ENCODE peak calls at places on chromosomes 11 and 22, in four cellular contexts. C is GM12878, W is GM12891, X is HepG2. P is an unnamed sample.

GRCh38 chr22:26709617-26710390 is 52.4 kb downstream of the MIAT start:
- DNase-seq in C (no peak), W (no peak), X (no peak), P (no peak)

GRCh38 chr11:103928040-103928555 is 108.3 kb upstream of the DDI1 start:
- DNase-seq in C (no peak), W (no peak), X (no peak), P (no peak)

GRCh38 chr11:85114786-85115185 is 512.4 kb downstream of the DLG2 start:
- DNase-seq in C (no peak), W (no peak), X (no peak), P (no peak)

GRCh38 chr11:101049123-101049522 is 80.5 kb downstream of the PGR start:
- DNase-seq in C (no peak), W (no peak), X (no peak), P (no peak)

GRCh38 chr11:47163198-47163597 is 13.5 kb downstream of the ARFGAP2 start:
- DNase-seq in C (no peak), W (no peak), X (no peak), P (no peak)

GRCh38 chr11:110435780-110436717 is 6.3 kb downstream of the FDX1 start:
- DNase-seq in C (no peak), W (no peak), X (no peak), P (no peak)

GRCh38 chr22:42475122-42475521 is 42.9 kb upstream of the NFAM1 start:
- DNase-seq in C (no peak), W (no peak), X (no peak), P (no peak)

GRCh38 chr11:34439521-34440258 is 956 bp downstream of the CAT start:
- DNase-seq in C (no peak), W (no peak), X (peak), P (no peak)

GRCh38 chr11:706439-706956 is 467 bp downstream of the EPS8L2 start:
- DNase-seq in C (no peak), W (no peak), X (no peak), P (no peak)

GRCh38 chr11:11036185-11037161 is 178.6 kb upstream of the ZBED5 start:
- DNase-seq in C (no peak), W (peak), X (peak), P (peak)

GRCh38 chr11:119204066-119204465 is 2.1 kb upstream of the CBL start:
- DNase-seq in C (no peak), W (no peak), X (no peak), P (no peak)

GRCh38 chr22:46250783-46251125 is 661 bp upstream of the CDPF1 start:
- DNase-seq in C (no peak), W (peak), X (no peak), P (no peak)

GRCh38 chr22:40348025-40348658 is 1.8 kb downstream of the ADSL start:
- DNase-seq in C (no peak), W (peak), X (peak), P (peak)

GRCh38 chr22:42321908-42322561 is 51.6 kb upstream of the TCF20 start:
- DNase-seq in C (no peak), W (no peak), X (no peak), P (no peak)

GRCh38 chr11:121741954-121742361 is 289.2 kb upstream of the SORL1-AS1 start:
- DNase-seq in C (no peak), W (no peak), X (no peak), P (no peak)

GRCh38 chr11:79262221-79262620 is 178.6 kb downstream of the TENM4 start:
- DNase-seq in C (no peak), W (no peak), X (no peak), P (no peak)

GRCh38 chr11:134527382-134528243 is 115.6 kb upstream of the B3GAT1 start:
- DNase-seq in C (no peak), W (no peak), X (no peak), P (no peak)

GRCh38 chr11:78605296-78605695 is 30.6 kb upstream of the NARS2 start:
- DNase-seq in C (no peak), W (no peak), X (no peak), P (no peak)

GRCh38 chr11:124920870-124921609 is 2.0 kb downstream of the HEPN1 start:
- DNase-seq in C (no peak), W (no peak), X (no peak), P (no peak)

GRCh38 chr11:113994077-113994954 is 19.4 kb downstream of the HTR3A start:
- DNase-seq in C (no peak), W (peak), X (no peak), P (no peak)

GRCh38 chr11:10298342-10298741 is 4.3 kb upstream of the SBF2 start:
- DNase-seq in C (peak), W (no peak), X (peak), P (peak)

GRCh38 chr11:68056317-68057285 is 17.8 kb downstream of the TCIRG1 start:
- DNase-seq in C (no peak), W (no peak), X (peak), P (no peak)

GRCh38 chr11:47415949-47416472 is 7.6 kb downstream of the SLC39A13 start:
- DNase-seq in C (no peak), W (no peak), X (no peak), P (no peak)

GRCh38 chr11:113667801-113668200 is 38.3 kb downstream of the TMPRSS5 start:
- DNase-seq in C (no peak), W (no peak), X (no peak), P (no peak)

GRCh38 chr11:112292785-112293407 is 32.2 kb upstream of the PLET1 start:
- DNase-seq in C (no peak), W (no peak), X (no peak), P (no peak)

GRCh38 chr11:118398797-118399564 is 2.4 kb upstream of the ATP5MG start:
- DNase-seq in C (no peak), W (no peak), X (no peak), P (no peak)

GRCh38 chr22:46528121-46528610 is 9.3 kb downstream of the CELSR1 start:
- DNase-seq in C (no peak), W (no peak), X (peak), P (no peak)

GRCh38 chr11:61552108-61552635 is 28.7 kb downstream of the SYT7 start:
- DNase-seq in C (no peak), W (no peak), X (no peak), P (no peak)

GRCh38 chr11:75786101-75786736 is 17.6 kb downstream of the DGAT2 start:
- DNase-seq in C (no peak), W (no peak), X (peak), P (no peak)

GRCh38 chr11:88340366-88340930 is 2.9 kb upstream of the CTSC start:
- DNase-seq in C (no peak), W (no peak), X (no peak), P (no peak)

GRCh38 chr11:65660038-65660437 is 2.7 kb downstream of the RELA start:
- DNase-seq in C (no peak), W (no peak), X (no peak), P (peak)

GRCh38 chr11:65661599-65662246 is 993 bp downstream of the RELA start:
- DNase-seq in C (no peak), W (no peak), X (no peak), P (no peak)

GRCh38 chr11:65662247-65662801 is 392 bp downstream of the RELA start:
- DNase-seq in C (no peak), W (no peak), X (no peak), P (no peak)

GRCh38 chr11:65662802-65663633 is at the start of gene RELA:
- DNase-seq in C (no peak), W (peak), X (peak), P (peak)

DNA sequence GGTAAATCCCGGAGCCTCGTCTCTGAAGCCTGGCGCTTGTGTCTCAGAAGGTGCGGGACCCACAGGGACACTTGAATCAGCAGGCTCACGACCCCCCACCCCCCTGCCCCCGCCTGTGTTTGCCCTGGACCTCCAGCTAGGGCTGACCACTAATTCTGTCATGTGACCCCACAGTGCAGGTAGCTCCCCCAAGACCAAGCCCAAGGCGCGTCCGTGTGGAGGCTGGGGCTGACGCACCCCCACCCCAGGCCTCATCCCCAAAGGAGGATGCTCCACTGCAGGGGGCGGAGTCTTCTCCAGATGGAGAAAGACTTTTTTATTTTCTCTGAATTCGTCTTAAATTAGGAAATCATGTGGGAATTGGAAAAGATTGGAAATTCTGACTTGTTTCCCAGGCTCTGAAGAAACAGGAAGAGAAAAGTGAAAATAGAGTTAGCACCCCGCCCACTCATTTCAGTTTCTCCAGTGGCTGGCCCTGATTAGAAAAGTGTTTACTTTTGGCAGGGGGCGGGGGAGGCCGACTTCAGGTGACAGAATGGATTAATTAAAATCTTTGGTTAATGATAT is 1.0 kb upstream of the RELA start:
- DNase-seq in C (no peak), W (no peak), X (no peak), P (no peak)
- TF ChIP-seq POLR2A in C (peak), W (peak), X (no peak), P (peak)

DNA sequence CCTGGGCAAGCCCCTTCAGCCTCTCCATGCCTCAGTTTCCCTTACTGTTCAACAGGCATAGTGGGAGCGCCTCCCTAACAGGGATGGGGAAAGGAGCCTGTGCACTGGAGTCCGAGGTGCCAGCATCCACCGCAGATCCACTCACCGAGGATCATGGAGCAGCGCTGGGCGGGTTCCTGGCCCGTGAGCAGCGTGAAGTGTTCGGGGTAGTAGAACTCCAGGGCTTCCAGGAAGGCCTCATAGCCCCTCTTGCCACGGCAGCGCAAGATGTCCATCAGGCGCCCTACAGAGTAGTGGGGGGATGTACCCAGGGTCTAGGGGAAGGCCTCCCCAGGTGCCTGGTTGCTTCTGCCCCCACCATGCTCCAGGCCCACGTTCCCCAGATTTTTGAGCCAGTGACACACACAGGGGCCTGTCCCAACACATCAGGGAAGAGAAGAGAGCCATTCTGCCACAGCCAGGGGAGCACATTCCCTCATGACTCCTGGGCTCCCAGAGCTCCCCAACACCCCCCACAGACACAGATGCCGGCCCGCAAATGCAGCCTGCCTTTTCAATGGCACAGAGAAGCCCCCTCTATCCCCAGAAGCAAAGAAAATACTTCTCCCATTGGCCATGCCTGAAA is 1.3 kb downstream of the CARD10 start:
- DNase-seq in C (no peak), W (no peak), X (no peak), P (no peak)
- TF ChIP-seq TAF1 in C (no peak), W (no peak), X (no peak), P (no peak)

DNA sequence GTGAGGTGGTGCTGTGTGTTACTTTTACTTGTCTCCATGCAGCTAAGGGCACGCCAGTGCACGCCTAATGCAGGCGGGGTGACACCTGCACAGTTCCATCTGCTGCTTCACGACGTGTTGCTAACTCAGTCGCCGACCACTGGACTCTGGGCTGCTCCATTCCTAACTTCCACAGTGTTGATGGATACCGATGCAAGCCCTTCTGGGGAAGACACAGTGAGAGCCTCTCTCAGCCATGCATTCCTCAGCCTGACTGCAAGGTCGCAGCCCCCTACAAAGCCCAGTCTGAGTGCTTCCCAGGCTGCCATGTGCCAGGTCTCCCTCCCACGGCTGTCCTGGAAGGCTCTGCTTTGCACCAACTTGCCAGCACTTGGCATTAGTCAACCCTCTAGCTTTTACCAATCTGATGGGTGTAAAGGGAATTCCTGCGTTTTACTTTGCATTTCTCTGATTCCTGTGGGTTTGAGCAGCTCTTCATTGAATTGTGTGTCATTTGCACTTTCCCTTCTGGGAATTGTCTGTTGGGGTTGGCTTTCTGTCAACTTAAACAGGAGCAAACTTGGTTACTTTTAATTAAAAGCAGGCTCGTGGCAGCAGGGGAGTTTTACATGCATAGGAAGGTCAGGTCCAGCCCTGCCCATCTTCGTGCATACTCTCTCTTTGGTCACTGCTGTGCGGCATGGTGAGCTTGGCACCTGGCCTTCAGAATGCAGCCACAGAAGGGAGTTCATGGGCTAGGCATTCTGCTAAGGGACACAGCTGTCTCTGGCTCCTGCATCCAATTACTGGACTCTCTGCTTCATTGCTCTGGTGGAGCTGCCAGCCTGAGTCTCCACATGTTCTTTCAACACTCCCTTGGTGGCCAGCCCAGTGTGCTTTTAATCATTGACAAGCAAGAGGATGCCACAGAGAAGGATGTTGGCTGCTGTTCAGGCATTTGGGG is 34.6 kb upstream of the SHANK2 start:
- DNase-seq in C (no peak), W (no peak), X (peak), P (no peak)
- TF ChIP-seq POLR2A in C (no peak), W (no peak), X (no peak), P (no peak)

DNA sequence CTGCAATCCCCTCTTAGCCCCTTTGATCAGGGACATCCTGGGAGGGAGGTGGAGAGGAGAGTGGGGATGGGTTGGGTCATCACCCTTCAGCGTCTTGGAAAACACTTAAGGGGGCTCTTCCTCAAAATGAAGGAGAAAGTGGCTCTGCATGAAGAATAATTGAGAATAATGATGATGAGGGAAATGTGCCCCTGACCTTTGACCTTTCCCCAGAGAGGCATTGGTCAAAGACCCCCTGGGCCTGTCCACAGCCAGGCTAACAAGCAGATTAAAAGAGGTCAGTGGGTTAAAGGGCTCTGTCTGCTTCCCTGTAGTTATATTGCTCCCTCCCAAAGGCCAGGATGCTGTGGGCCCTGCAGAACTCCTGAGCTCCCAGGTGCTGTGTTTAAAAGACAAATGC is 68.7 kb downstream of the NAV2 start:
- DNase-seq in C (no peak), W (no peak), X (no peak), P (no peak)
- TF ChIP-seq TAF1 in C (no peak), W (no peak), X (no peak), P (no peak)

GRCh38 chr22:30204015-30204741 is 42.4 kb downstream of the LIF start:
- DNase-seq in C (no peak), W (no peak), X (no peak), P (no peak)

GRCh38 chr22:30201970-30202369 is 44.6 kb downstream of the LIF start:
- DNase-seq in C (no peak), W (no peak), X (no peak), P (no peak)

GRCh38 chr22:30205281-30206115 is 41.1 kb downstream of the LIF start:
- DNase-seq in C (no peak), W (no peak), X (peak), P (no peak)

GRCh38 chr22:30204742-30205111 is 41.8 kb downstream of the LIF start:
- DNase-seq in C (no peak), W (no peak), X (no peak), P (no peak)

GRCh38 chr22:30202531-30203006 is 44.0 kb downstream of the LIF start:
- DNase-seq in C (no peak), W (no peak), X (no peak), P (no peak)
- TF ChIP-seq POLR2A in C (no peak), W (no peak), X (no peak), P (no peak)

GRCh38 chr11:123480290-123480815 is 50.3 kb downstream of the GRAMD1B start:
- DNase-seq in C (no peak), W (no peak), X (no peak), P (no peak)
- TF ChIP-seq TAF1 in C (no peak), W (no peak), X (no peak), P (no peak)

GRCh38 chr11:126214446-126215240 is 3.1 kb downstream of the FAM118B start:
- DNase-seq in C (no peak), W (no peak), X (no peak), P (no peak)
- TF ChIP-seq POLR2A in C (no peak), W (no peak), X (no peak), P (no peak)